ENCODE peak calls at places on chromosome 14, in four cellular contexts. P, Z, X and K are unnamed samples.

GRCh38 chr14:104433401-104434213 is 146.0 kb upstream of the C14orf180 start:
- DNase-seq in Z (no peak), P (peak), X (no peak), K (peak)

GRCh38 chr14:30283822-30284446 is 275.0 kb upstream of the G2E3 start:
- DNase-seq in Z (no peak), P (no peak), X (no peak), K (no peak)

GRCh38 chr14:54058501-54058900 is 101.9 kb upstream of the BMP4 start:
- DNase-seq in P (no peak), Z (no peak), X (no peak), K (no peak)

GRCh38 chr14:101503431-101504095 is 57.7 kb upstream of the DIO3 start:
- DNase-seq in P (no peak), Z (peak), X (no peak), K (no peak)

GRCh38 chr14:70988452-70988851 is 81.2 kb downstream of the PCNX1 start:
- DNase-seq in Z (no peak), X (no peak), P (peak), K (no peak)

GRCh38 chr14:100769035-100769939 is 42.6 kb downstream of the DLK1 start:
- DNase-seq in P (no peak), Z (no peak), X (no peak), K (peak)

GRCh38 chr14:44149597-44149996 is 357.5 kb downstream of the FSCB start:
- DNase-seq in X (no peak), Z (no peak), P (no peak), K (no peak)

GRCh38 chr14:100022772-100023451 is 42.3 kb upstream of the EVL start:
- DNase-seq in Z (no peak), P (no peak), X (no peak), K (no peak)

GRCh38 chr14:39381366-39381765 is 50.9 kb downstream of the FBXO33 start:
- DNase-seq in X (no peak), Z (no peak), P (no peak), K (no peak)

GRCh38 chr14:102510616-102511520 is 1.3 kb upstream of the ANKRD9 start:
- DNase-seq in Z (no peak), X (no peak), P (peak), K (no peak)

GRCh38 chr14:79464468-79464867 is 746.8 kb downstream of the DIO2 start:
- DNase-seq in Z (no peak), X (no peak), P (no peak), K (no peak)

GRCh38 chr14:35341454-35342159 is 49.4 kb downstream of the PSMA6 start:
- DNase-seq in X (peak), Z (peak), P (peak), K (peak)

GRCh38 chr14:81313775-81314429 is 86.2 kb downstream of the STON2 start:
- DNase-seq in P (no peak), X (no peak), Z (no peak), K (no peak)

GRCh38 chr14:68309631-68310030 is 483.2 kb downstream of the ZFP36L1 start:
- DNase-seq in P (no peak), X (no peak), Z (no peak), K (no peak)

GRCh38 chr14:99226687-99227086 is 45.3 kb downstream of the BCL11B start:
- DNase-seq in P (no peak), X (no peak), Z (no peak), K (no peak)

GRCh38 chr14:102227184-102227964 is 77.6 kb downstream of the MOK start:
- DNase-seq in X (no peak), Z (no peak), P (no peak), K (no peak)

GRCh38 chr14:95516554-95517209 is at the start of gene SYNE3:
- DNase-seq in Z (peak), P (peak), X (no peak), K (no peak)

DNA sequence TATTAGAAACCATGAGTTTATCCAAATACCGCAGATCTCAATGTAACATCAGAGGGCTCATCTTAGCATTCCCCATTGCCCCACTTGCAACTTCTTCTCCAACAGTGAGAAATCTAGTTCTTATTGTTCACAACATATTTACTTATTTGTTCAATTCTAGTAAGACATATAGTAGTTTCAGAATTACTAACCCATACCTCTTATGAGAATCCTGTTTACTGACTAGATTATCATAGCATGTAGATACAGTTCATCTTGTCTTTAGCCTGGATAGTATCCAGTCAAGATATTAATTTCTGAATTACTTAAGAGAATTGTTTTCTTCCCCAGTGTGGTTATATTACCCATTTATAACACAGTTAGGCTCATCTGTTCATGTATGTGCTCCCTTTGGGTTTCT is 80.6 kb downstream of the NIN start:
- DNase-seq in Z (no peak), X (no peak), P (no peak), K (no peak)
- TF ChIP-seq CTCF in Z (no peak), X (no peak), P (no peak), K (no peak)

DNA sequence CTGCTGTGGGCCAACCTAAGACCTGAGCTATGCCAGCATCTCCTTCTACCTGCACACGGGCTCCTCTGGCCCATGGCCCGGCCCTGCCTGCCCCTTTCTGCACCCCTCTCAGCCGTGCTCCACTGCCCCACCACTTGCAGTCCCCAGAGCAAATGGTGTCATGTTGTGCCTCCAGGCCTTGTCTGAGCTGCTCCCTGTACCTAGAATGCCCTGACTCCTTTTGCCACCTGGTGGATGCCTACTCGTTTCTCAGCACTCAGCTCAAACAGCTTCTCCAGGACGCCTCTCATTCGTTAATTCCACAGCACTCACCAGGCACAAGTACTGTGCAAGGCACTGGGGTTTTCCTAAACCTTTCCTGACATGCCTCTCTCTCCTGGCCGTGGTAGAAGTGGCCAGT is 63.2 kb upstream of the PNMA1 start:
- DNase-seq in X (no peak), P (no peak), Z (no peak), K (no peak)
- H3K27ac ChIP-seq in X (no peak), P (no peak), Z (no peak), K (peak)

GRCh38 chr14:28745176-28745575 is 21.4 kb upstream of the FOXG1 start:
- DNase-seq in P (no peak), X (no peak), Z (no peak), K (no peak)
- H3K4me3 ChIP-seq in P (no peak), X (no peak), Z (no peak), K (no peak)

GRCh38 chr14:64763801-64764511 is 59.7 kb downstream of the PLEKHG3 start:
- DNase-seq in X (no peak), P (no peak), Z (no peak), K (no peak)
- TF ChIP-seq CTCF in X (no peak), P (no peak), Z (peak), K (no peak)

GRCh38 chr14:93040443-93040842 is 75.3 kb downstream of the ITPK1 start:
- DNase-seq in X (no peak), P (no peak), Z (no peak), K (no peak)
- H3K27ac ChIP-seq in X (peak), P (peak), Z (peak), K (peak)

DNA sequence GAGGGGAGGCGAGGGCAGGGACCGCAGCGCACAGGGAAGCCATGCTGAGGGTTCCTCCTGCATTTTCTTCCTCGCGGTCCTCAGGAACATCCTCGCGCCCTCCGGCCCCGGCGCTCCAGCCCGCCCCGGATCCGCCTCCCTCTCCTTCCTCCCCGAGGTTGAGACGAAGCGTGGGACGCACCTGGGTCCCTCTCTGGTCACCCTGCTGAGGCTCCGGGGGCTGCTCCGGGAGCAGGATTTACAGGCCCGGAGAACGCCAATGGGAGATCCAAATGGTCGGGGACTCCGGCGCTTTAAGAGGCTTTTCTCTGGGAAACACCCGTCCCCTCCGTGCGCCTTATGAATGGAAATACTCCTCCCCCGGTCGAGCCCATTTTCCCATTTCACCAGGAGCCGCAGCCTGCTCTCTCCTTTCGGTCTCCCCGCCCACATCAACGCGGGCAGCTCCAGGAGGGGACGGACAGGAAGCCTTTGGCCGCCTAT is 379 bp upstream of the UNC79 start:
- DNase-seq in Z (no peak), X (no peak), P (peak), K (no peak)
- H3K4me3 ChIP-seq in Z (no peak), X (no peak), P (no peak), K (peak)

GRCh38 chr14:92990456-92991430 is 67.8 kb downstream of the CHGA start:
- DNase-seq in Z (no peak), X (no peak), P (no peak), K (no peak)
- TF ChIP-seq CTCF in Z (no peak), X (no peak), P (no peak), K (no peak)

DNA sequence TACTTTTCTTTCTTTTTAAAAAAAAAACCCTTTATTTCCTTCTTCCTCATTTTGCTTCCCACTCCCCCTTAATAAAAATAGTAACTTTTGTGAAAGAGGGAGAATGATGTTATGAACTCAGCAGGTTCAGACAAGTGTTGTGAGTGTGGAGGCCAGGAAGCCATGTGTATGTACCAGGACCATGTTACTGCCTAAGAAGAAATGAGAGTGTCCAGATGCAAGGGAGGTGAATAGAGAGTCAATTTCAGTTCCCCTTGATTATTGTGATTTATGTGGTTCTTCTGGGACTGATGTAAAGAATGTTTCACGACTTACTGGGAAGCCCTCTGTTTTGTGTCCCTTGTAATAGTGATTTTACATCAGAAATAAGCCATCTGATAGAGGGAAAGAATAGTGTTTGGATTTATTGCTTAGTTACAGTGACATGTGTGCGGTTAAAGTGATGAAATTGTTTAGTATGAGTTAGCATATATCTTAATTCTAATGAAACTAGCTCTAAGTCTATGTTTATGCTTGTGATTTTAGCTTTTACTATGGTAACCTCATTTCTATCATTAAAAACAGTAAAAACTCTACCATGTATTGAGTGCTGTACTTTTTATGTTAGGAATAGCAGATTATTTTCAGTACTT is 32.5 kb downstream of the FBXO34 start:
- DNase-seq in P (no peak), X (no peak), Z (no peak), K (no peak)
- H3K27ac ChIP-seq in P (no peak), X (no peak), Z (no peak), K (no peak)